ENCODE peak calls at places on chromosomes 16 and 17, in ten cellular contexts. N is uterus; T is fibroblast of mammary gland; A is left ventricle myocardium inferior; S is heart left ventricle; I is Caco-2; L is PC-9; D is heart right ventricle; C is GM23248; H is CD4-positive, alpha-beta memory T cell. F is an unnamed sample.
A peak's percentile ranks its signal among the peaks of the same experiment; 100 is the strongest.

GRCh38 chr17:41864498-41864836 is 756 bp downstream of the KLHL11 start:
- DNase-seq in N (no peak), S (no peak), I (no peak), L (no peak), T (no peak), D (no peak), A (no peak), H (no peak), C (no peak), F (peak; percentile 34)

GRCh38 chr16:23920899-23921298 is 85.1 kb downstream of the PRKCB start:
- DNase-seq in H (no peak), A (no peak), I (no peak), L (no peak), C (no peak), T (no peak), N (no peak), D (no peak), S (no peak), F (no peak)

GRCh38 chr16:8236816-8237215 is 353.5 kb downstream of the TMEM114 start:
- DNase-seq in S (no peak), H (no peak), D (no peak), T (no peak), I (no peak), A (no peak), N (no peak), L (no peak), C (no peak), F (no peak)

GRCh38 chr17:3944485-3945388 is 19.5 kb downstream of the ATP2A3 start:
- DNase-seq in H (peak; percentile 22), D (peak; percentile 81), I (no peak), L (no peak), C (peak; percentile 89), S (peak; percentile 70), N (peak; percentile 72), T (peak; percentile 38), A (peak; percentile 53), F (no peak)

GRCh38 chr17:21299981-21300600 is 15.6 kb downstream of the MAP2K3 start:
- DNase-seq in I (no peak), S (peak; percentile 38), T (no peak), C (no peak), A (no peak), H (no peak), L (no peak), D (no peak), N (no peak), F (no peak)

GRCh38 chr16:20624205-20624604 is 48.0 kb upstream of the ACSM2B start:
- DNase-seq in I (no peak), C (no peak), L (no peak), A (no peak), D (no peak), T (no peak), H (no peak), N (no peak), S (no peak), F (no peak)

GRCh38 chr17:65243838-65244237 is 106.7 kb downstream of the RGS9 start:
- DNase-seq in H (no peak), C (peak; percentile 83), N (no peak), I (no peak), D (no peak), S (no peak), A (no peak), T (peak; percentile 62), L (peak; percentile 51), F (no peak)

GRCh38 chr17:66143657-66144282 is 48.2 kb downstream of the CEP112 start:
- DNase-seq in I (no peak), S (no peak), N (no peak), D (no peak), C (no peak), H (no peak), L (no peak), A (no peak), T (no peak), F (no peak)

GRCh38 chr17:7419833-7420610 is at the start of gene SPEM1:
- DNase-seq in T (no peak), A (no peak), I (no peak), L (no peak), C (no peak), S (no peak), D (no peak), N (no peak), H (no peak), F (no peak)

GRCh38 chr17:15475620-15476354 is 8.4 kb upstream of the CDRT4 start:
- DNase-seq in H (no peak), N (no peak), T (peak; percentile 80), C (peak; percentile 84), I (no peak), S (no peak), L (no peak), A (no peak), D (no peak), F (no peak)

GRCh38 chr16:67110136-67110847 is 551 bp downstream of the PHAF1 start:
- DNase-seq in N (no peak), A (no peak), D (no peak), T (no peak), H (no peak), C (no peak), I (no peak), S (no peak), L (no peak), F (no peak)

GRCh38 chr16:53129281-53130192 is 74.7 kb downstream of the CHD9 start:
- DNase-seq in C (peak; percentile 55), I (no peak), N (no peak), A (no peak), D (no peak), L (no peak), T (peak; percentile 73), S (no peak), H (no peak), F (peak; percentile 12)

GRCh38 chr17:35489944-35490343 is 41.4 kb upstream of the SLFN13 start:
- DNase-seq in C (no peak), H (no peak), N (no peak), A (no peak), S (no peak), L (no peak), T (no peak), I (no peak), D (no peak), F (no peak)

GRCh38 chr17:35493040-35493439 is 44.4 kb downstream of the SLFN12L start:
- DNase-seq in H (no peak), N (no peak), D (no peak), L (no peak), A (no peak), S (no peak), T (no peak), C (no peak), I (no peak), F (no peak)

GRCh38 chr17:35491417-35491816 is 42.9 kb upstream of the SLFN13 start:
- DNase-seq in N (no peak), L (no peak), H (no peak), C (no peak), T (no peak), I (no peak), S (no peak), D (no peak), A (no peak), F (no peak)

DNA sequence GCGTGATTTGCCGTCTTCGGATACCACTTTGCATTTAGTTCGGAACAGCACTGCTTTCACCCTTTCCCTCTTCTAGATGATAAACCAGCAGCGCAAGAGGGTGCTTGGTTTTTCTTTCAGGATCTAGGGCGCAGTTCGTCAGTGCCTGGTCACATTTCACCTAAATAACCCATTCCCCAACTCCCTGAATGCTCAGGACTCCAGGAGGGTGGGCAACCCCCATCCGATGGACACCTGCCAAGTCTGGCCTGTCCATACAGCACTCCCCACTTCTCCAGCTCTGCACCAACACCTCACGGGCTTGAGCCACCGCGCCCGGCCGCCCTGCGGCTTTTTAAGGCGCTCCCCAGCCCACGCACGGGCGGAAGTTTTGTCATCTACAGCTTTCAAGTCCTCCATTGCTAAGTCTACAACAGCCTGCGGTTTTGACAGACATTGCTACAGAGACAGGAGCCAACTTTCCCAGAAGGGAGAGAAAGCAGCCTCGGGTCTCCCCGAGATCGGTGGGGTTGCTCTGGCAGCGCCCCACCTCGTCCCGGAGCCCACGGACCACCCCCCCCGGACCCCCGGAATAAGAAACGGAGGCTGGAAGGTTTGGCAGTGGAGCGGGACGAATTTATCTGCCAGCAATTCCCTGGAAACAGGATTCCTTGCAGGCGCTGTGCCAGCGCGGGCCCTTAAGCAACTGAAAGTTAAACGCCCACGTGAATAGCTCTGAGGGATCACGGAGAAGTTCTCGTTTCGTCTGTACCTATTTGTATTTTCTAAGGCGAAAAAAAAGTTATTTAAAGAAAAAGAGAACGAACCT is 38.6 kb upstream of the SLFN13 start:
- DNase-seq in I (no peak), H (peak; percentile 74), T (peak; percentile 80), L (no peak), A (peak; percentile 41), D (peak; percentile 52), N (peak; percentile 52), S (peak; percentile 60), C (peak; percentile 91), F (no peak)
- H3K4me3 ChIP-seq in I (no peak overlapping the region), H (peak overlapping the region; percentile 75), T (peak overlapping the region; percentile 54), L (no peak overlapping the region), A (peak overlapping the region; percentile 62), D (peak overlapping the region; percentile 65), N (peak overlapping the region; percentile 52), S (peak overlapping the region; percentile 46), C (peak overlapping the region; percentile 95), F (no peak overlapping the region)

DNA sequence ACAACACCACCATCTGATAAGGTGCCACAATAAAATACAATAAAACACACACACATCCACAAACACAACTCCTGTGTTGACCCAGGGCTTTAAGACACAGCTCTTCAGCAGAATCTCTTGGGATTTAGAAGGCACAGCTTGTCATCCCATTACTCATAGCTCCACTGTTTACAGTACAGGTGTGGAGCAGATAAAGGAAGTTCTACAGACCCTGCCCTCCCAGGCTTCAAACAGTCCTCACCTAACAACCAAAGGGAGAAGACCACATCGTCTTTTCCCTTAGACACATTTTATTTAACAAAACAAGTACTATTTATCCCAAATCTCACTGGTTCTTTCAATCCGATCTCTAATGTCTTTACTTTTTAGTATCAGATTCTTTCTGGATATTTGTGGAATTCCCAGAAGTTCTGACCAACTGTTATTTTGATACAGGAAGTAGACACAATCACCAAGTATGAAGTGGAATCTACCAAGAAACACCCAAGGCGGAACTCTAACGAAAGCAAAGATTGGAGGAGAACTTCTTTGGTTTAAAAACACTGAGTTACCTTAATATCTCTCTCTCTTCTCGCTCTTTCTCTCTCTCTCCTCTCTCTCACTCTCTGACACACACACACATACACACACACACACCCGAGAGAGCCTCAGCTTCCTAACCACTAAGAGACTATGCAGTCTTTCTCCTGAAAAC is 46.1 kb downstream of the CYTH1 start:
- DNase-seq in S (no peak), A (no peak), C (peak; percentile 47), I (peak; percentile 73), N (no peak), D (no peak), T (peak; percentile 24), L (peak; percentile 83), H (peak; percentile 61), F (no peak)
- H3K4me3 ChIP-seq in S (peak overlapping the region; percentile 25), A (peak overlapping the region; percentile 69), C (peak overlapping the region; percentile 8), I (peak overlapping the region; percentile 55), N (peak overlapping the region; percentile 27), D (peak overlapping the region; percentile 64), T (peak overlapping the region; percentile 50), L (peak overlapping the region; percentile 80), H (peak overlapping the region; percentile 64), F (no peak overlapping the region)

GRCh38 chr16:55828680-55829079 is 4.2 kb downstream of the CES1 start:
- DNase-seq in S (no peak), N (no peak), D (no peak), C (no peak), L (no peak), H (no peak), A (no peak), T (no peak), I (no peak), F (no peak)
- H3K4me3 ChIP-seq in S (no peak overlapping the region), N (no peak overlapping the region), D (no peak overlapping the region), C (no peak overlapping the region), L (no peak overlapping the region), H (no peak overlapping the region), A (no peak overlapping the region), T (no peak overlapping the region), I (no peak overlapping the region), F (no peak overlapping the region)

GRCh38 chr16:68744744-68745280 is 7.7 kb downstream of the CDH1 start:
- DNase-seq in N (no peak), C (peak; percentile 56), D (no peak), H (no peak), S (no peak), T (no peak), A (no peak), L (peak; percentile 98), I (peak; percentile 96), F (no peak)
- H3K4me3 ChIP-seq in N (no peak overlapping the region), C (no peak overlapping the region), D (no peak overlapping the region), H (no peak overlapping the region), S (no peak overlapping the region), T (no peak overlapping the region), A (no peak overlapping the region), L (peak overlapping the region; percentile 49), I (peak overlapping the region; percentile 13), F (no peak overlapping the region)

F was measured in SJCRH30.